ENCODE peak calls at places on chromosomes 4 and X, in four cellular contexts. M, L, D and I are unnamed samples. For H3K36me3 and H3K27me3, the result is how much of the 10 kb centered on the place peaks cover.

GRCh38 chr4:78565971-78566372 is 14.4 kb downstream of the ANXA3 start:
- DNase-seq in L (no peak), D (no peak), M (no peak), I (no peak)

GRCh38 chrX:39935414-39936064 is 162.2 kb downstream of the BCOR start:
- DNase-seq in M (no peak), D (no peak), L (no peak), I (peak)

GRCh38 chrX:24100713-24101112 is 46.0 kb downstream of the EIF2S3 start:
- DNase-seq in D (no peak), L (no peak), M (no peak), I (no peak)

GRCh38 chrX:13647709-13648212 is 5.2 kb upstream of the TCEANC start:
- DNase-seq in D (no peak), L (no peak), M (no peak), I (no peak)

GRCh38 chr4:41141910-41142309 is 72.4 kb downstream of the APBB2 start:
- DNase-seq in D (peak), M (no peak), L (no peak), I (no peak)

GRCh38 chr4:10077492-10078335 is 38.9 kb downstream of the WDR1 start:
- DNase-seq in L (no peak), D (no peak), M (no peak), I (peak)

GRCh38 chrX:20026278-20026677 is 35.4 kb upstream of the BCLAF3 start:
- DNase-seq in D (peak), L (no peak), M (no peak), I (no peak)

GRCh38 chr4:40200881-40201797 is 4.3 kb downstream of the RHOH start:
- DNase-seq in L (peak), M (peak), D (no peak), I (no peak)

DNA sequence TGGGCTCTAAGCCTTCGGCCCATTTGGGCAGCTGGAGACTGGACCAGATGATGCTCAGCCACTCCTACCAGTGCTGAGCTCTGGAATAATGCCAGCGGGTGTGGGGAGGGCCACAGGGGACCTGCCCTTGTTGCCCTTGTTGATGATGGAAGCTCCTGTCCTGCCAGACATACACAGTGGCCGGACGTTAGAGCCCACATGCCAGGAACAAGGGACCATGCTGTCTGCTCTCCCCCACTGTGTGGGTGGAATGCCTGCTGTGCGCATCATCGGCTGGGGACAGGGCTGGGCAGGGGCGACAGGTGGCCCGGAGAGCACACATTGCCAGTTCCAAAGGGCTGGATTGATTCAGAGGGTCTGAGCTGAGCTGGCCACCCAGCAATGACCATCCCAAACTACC is 2.0 kb downstream of the ABLIM2 start:
- DNase-seq in D (no peak), M (no peak), L (no peak), I (no peak)
- H3K4me3 ChIP-seq in D (no peak), M (no peak), L (no peak), I (no peak)

GRCh38 chr4:1991596-1992434 is 17.0 kb downstream of the NELFA start:
- DNase-seq in D (no peak), L (no peak), M (peak), I (peak)

GRCh38 chr4:1991087-1991486 is 17.7 kb downstream of the NELFA start:
- DNase-seq in M (peak), D (no peak), L (no peak), I (no peak)

GRCh38 chr4:1990676-1991075 is 18.1 kb downstream of the NELFA start:
- DNase-seq in L (no peak), D (no peak), M (no peak), I (no peak)

GRCh38 chr4:1989533-1990347 is 19.0 kb downstream of the NELFA start:
- DNase-seq in M (no peak), D (no peak), L (peak), I (peak)

GRCh38 chr4:1990348-1990645 is 18.5 kb downstream of the NELFA start:
- DNase-seq in L (no peak), D (no peak), M (peak), I (no peak)
- H3K36me3 ChIP-seq in L (under half), D (under half), M (under half), I (under half)

DNA sequence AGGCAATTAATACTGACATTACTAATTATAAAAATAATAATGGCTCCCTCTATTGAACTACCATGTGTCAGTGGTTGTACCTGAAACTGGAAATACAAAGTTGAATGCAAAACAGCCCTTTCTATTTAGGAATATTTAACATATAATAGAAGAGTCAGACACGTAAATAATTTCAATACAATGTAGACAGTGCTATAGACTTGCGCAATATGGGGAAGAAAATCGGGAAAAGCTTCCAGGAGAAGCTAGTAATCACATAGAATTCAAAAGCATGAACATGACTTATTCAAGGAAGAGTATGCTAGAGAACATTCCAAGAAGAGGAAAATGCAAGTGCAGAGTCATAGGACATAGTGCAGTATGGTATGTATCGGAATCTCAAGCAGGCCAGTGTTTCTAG is 408.9 kb upstream of the FTHL17 start:
- DNase-seq in D (no peak), L (no peak), M (no peak), I (no peak)
- H3K27me3 ChIP-seq in D (under half), L (under half), M (under half), I (under half)

GRCh38 chrX:71439420-71439819 is 73.3 kb downstream of the TAF1 start:
- DNase-seq in M (no peak), D (no peak), L (no peak), I (no peak)

GRCh38 chrX:71439898-71440297 is 73.7 kb downstream of the TAF1 start:
- DNase-seq in L (no peak), D (no peak), M (no peak), I (no peak)

GRCh38 chrX:71440401-71440800 is 74.2 kb downstream of the TAF1 start:
- DNase-seq in D (no peak), M (no peak), L (no peak), I (no peak)
- H3K4me3 ChIP-seq in D (no peak), M (no peak), L (no peak), I (no peak)